ENCODE peak calls at places on chromosomes 6 and 20, in nine cellular contexts. One of them, this sample, is unnamed.
A peak's percentile ranks its signal among the peaks of the same experiment; 100 is the strongest.

GRCh38 chr6:13302751-13303667 is 25.3 kb downstream of the TBC1D7 start:
- DNase-seq in neural progenitor cell: no peak
- DNase-seq in HS-27A: peak; percentile 98
- DNase-seq in glutamatergic neuron: no peak
- DNase-seq in prostate gland: no peak
- DNase-seq in HFFc6: peak; percentile 99
- DNase-seq in SHP77: no peak
- DNase-seq in stimulated activated CD4-positive, alpha-beta T cell treated with anti-CD3 and anti-CD28 coated beads, Interleukin-4, amount 100 ng/mL, for 1 hour: no peak
- DNase-seq in esophagus squamous epithelium: peak; percentile 23
- DNase-seq in this sample: peak; percentile 69

GRCh38 chr20:36644713-36645109 is 1.3 kb downstream of the SLA2 start:
- DNase-seq in stimulated activated CD4-positive, alpha-beta T cell treated with anti-CD3 and anti-CD28 coated beads, Interleukin-4, amount 100 ng/mL, for 1 hour: peak; percentile 34
- DNase-seq in HS-27A: no peak
- DNase-seq in SHP77: no peak
- DNase-seq in neural progenitor cell: no peak
- DNase-seq in HFFc6: no peak
- DNase-seq in glutamatergic neuron: no peak
- DNase-seq in prostate gland: no peak
- DNase-seq in esophagus squamous epithelium: no peak
- DNase-seq in this sample: no peak

GRCh38 chr6:2738373-2738979 is 12.2 kb downstream of the MYLK4 start:
- DNase-seq in SHP77: peak; percentile 50
- DNase-seq in prostate gland: peak; percentile 43
- DNase-seq in esophagus squamous epithelium: no peak
- DNase-seq in stimulated activated CD4-positive, alpha-beta T cell treated with anti-CD3 and anti-CD28 coated beads, Interleukin-4, amount 100 ng/mL, for 1 hour: peak; percentile 40
- DNase-seq in HFFc6: peak; percentile 50
- DNase-seq in neural progenitor cell: peak; percentile 78
- DNase-seq in glutamatergic neuron: peak; percentile 65
- DNase-seq in HS-27A: no peak
- DNase-seq in this sample: peak; percentile 54

GRCh38 chr6:128161263-128161662 is 260.4 kb upstream of the THEMIS start:
- DNase-seq in glutamatergic neuron: no peak
- DNase-seq in neural progenitor cell: no peak
- DNase-seq in SHP77: no peak
- DNase-seq in stimulated activated CD4-positive, alpha-beta T cell treated with anti-CD3 and anti-CD28 coated beads, Interleukin-4, amount 100 ng/mL, for 1 hour: no peak
- DNase-seq in prostate gland: no peak
- DNase-seq in esophagus squamous epithelium: no peak
- DNase-seq in HFFc6: no peak
- DNase-seq in HS-27A: no peak
- DNase-seq in this sample: no peak

GRCh38 chr6:2765896-2766766 is 938 bp downstream of the WRNIP1 start:
- DNase-seq in HFFc6: peak; percentile 19
- DNase-seq in HS-27A: no peak
- DNase-seq in SHP77: peak; percentile 38
- DNase-seq in prostate gland: peak; percentile 22
- DNase-seq in stimulated activated CD4-positive, alpha-beta T cell treated with anti-CD3 and anti-CD28 coated beads, Interleukin-4, amount 100 ng/mL, for 1 hour: peak; percentile 33
- DNase-seq in neural progenitor cell: peak; percentile 81
- DNase-seq in esophagus squamous epithelium: no peak
- DNase-seq in glutamatergic neuron: peak; percentile 61
- DNase-seq in this sample: no peak

GRCh38 chr20:38013891-38014290 is 19.4 kb downstream of the TTI1 start:
- DNase-seq in HFFc6: no peak
- DNase-seq in HS-27A: no peak
- DNase-seq in stimulated activated CD4-positive, alpha-beta T cell treated with anti-CD3 and anti-CD28 coated beads, Interleukin-4, amount 100 ng/mL, for 1 hour: no peak
- DNase-seq in SHP77: no peak
- DNase-seq in neural progenitor cell: no peak
- DNase-seq in esophagus squamous epithelium: no peak
- DNase-seq in prostate gland: no peak
- DNase-seq in glutamatergic neuron: no peak
- DNase-seq in this sample: no peak

GRCh38 chr6:35512740-35513139 is at the start of gene TULP1:
- DNase-seq in SHP77: no peak
- DNase-seq in HFFc6: no peak
- DNase-seq in esophagus squamous epithelium: no peak
- DNase-seq in glutamatergic neuron: no peak
- DNase-seq in neural progenitor cell: no peak
- DNase-seq in prostate gland: no peak
- DNase-seq in HS-27A: no peak
- DNase-seq in stimulated activated CD4-positive, alpha-beta T cell treated with anti-CD3 and anti-CD28 coated beads, Interleukin-4, amount 100 ng/mL, for 1 hour: no peak
- DNase-seq in this sample: no peak

GRCh38 chr6:85771455-85771854 is 128.8 kb upstream of the SYNCRIP start:
- DNase-seq in prostate gland: no peak
- DNase-seq in stimulated activated CD4-positive, alpha-beta T cell treated with anti-CD3 and anti-CD28 coated beads, Interleukin-4, amount 100 ng/mL, for 1 hour: no peak
- DNase-seq in neural progenitor cell: no peak
- DNase-seq in esophagus squamous epithelium: no peak
- DNase-seq in SHP77: no peak
- DNase-seq in HFFc6: no peak
- DNase-seq in HS-27A: no peak
- DNase-seq in glutamatergic neuron: no peak
- DNase-seq in this sample: no peak

GRCh38 chr6:108838101-108838717 is 10.0 kb upstream of the ARMC2 start:
- DNase-seq in glutamatergic neuron: peak; percentile 25
- DNase-seq in HFFc6: no peak
- DNase-seq in neural progenitor cell: peak; percentile 79
- DNase-seq in esophagus squamous epithelium: no peak
- DNase-seq in stimulated activated CD4-positive, alpha-beta T cell treated with anti-CD3 and anti-CD28 coated beads, Interleukin-4, amount 100 ng/mL, for 1 hour: no peak
- DNase-seq in HS-27A: no peak
- DNase-seq in prostate gland: no peak
- DNase-seq in SHP77: no peak
- DNase-seq in this sample: no peak

GRCh38 chr6:15417811-15418210 is 171.9 kb downstream of the JARID2 start:
- DNase-seq in prostate gland: no peak
- DNase-seq in neural progenitor cell: no peak
- DNase-seq in esophagus squamous epithelium: no peak
- DNase-seq in stimulated activated CD4-positive, alpha-beta T cell treated with anti-CD3 and anti-CD28 coated beads, Interleukin-4, amount 100 ng/mL, for 1 hour: no peak
- DNase-seq in SHP77: no peak
- DNase-seq in HS-27A: no peak
- DNase-seq in HFFc6: peak; percentile 84
- DNase-seq in glutamatergic neuron: no peak
- DNase-seq in this sample: no peak

GRCh38 chr6:161038229-161039003 is 46.8 kb downstream of the MAP3K4 start:
- DNase-seq in glutamatergic neuron: no peak
- DNase-seq in stimulated activated CD4-positive, alpha-beta T cell treated with anti-CD3 and anti-CD28 coated beads, Interleukin-4, amount 100 ng/mL, for 1 hour: no peak
- DNase-seq in prostate gland: no peak
- DNase-seq in SHP77: no peak
- DNase-seq in HFFc6: peak; percentile 94
- DNase-seq in HS-27A: peak; percentile 27
- DNase-seq in neural progenitor cell: no peak
- DNase-seq in esophagus squamous epithelium: no peak
- DNase-seq in this sample: peak; percentile 57

GRCh38 chr6:91132461-91132860 is 545.6 kb upstream of the MAP3K7 start:
- DNase-seq in stimulated activated CD4-positive, alpha-beta T cell treated with anti-CD3 and anti-CD28 coated beads, Interleukin-4, amount 100 ng/mL, for 1 hour: no peak
- DNase-seq in SHP77: no peak
- DNase-seq in HFFc6: no peak
- DNase-seq in esophagus squamous epithelium: no peak
- DNase-seq in HS-27A: no peak
- DNase-seq in glutamatergic neuron: no peak
- DNase-seq in prostate gland: no peak
- DNase-seq in neural progenitor cell: no peak
- DNase-seq in this sample: no peak